ENCODE peak calls at places on chromosome 18, in eight cellular contexts. T is CD4-positive, alpha-beta memory T cell; G is suprapubic skin; E is pancreas; X is ovary; Q is CD8-positive, alpha-beta T cell; V is aorta; B is left lung. P is an unnamed sample.
A peak's percentile ranks its signal among the peaks of the same experiment; 100 is the strongest.

GRCh38 chr18:12031836-12032235 is 50.5 kb downstream of the IMPA2 start:
- DNase-seq in T (no peak), G (no peak), E (no peak), X (peak; percentile 80), Q (no peak), V (no peak), B (peak; percentile 58), P (no peak)

GRCh38 chr18:78192044-78192443 is 787.6 kb upstream of the SALL3 start:
- DNase-seq in T (no peak), G (no peak), E (peak; percentile 28), X (no peak), Q (no peak), V (no peak), B (peak; percentile 80), P (peak; percentile 87)

GRCh38 chr18:63152791-63153190 is 166.8 kb downstream of the BCL2 start:
- DNase-seq in T (no peak), G (no peak), E (no peak), X (no peak), Q (no peak), V (no peak), B (no peak), P (no peak)

GRCh38 chr18:1732143-1732542 is 827.5 kb downstream of the ADCYAP1 start:
- DNase-seq in T (no peak), G (no peak), E (no peak), X (no peak), Q (no peak), V (no peak), B (no peak), P (no peak)

GRCh38 chr18:7155092-7155491 is 37.5 kb upstream of the LAMA1 start:
- DNase-seq in T (no peak), G (no peak), E (no peak), X (no peak), Q (no peak), V (no peak), B (no peak), P (no peak)

GRCh38 chr18:34977787-34978532 is 63.3 kb upstream of the MAPRE2 start:
- DNase-seq in T (no peak), G (peak; percentile 84), E (peak; percentile 59), X (peak; percentile 29), Q (no peak), V (peak; percentile 72), B (peak; percentile 59), P (peak; percentile 82)

GRCh38 chr18:79411614-79412526 is 16.1 kb downstream of the NFATC1 start:
- DNase-seq in T (no peak), G (no peak), E (no peak), X (no peak), Q (no peak), V (peak; percentile 45), B (no peak), P (peak; percentile 55)

GRCh38 chr18:77897606-77898005 is 648.0 kb downstream of the GALR1 start:
- DNase-seq in T (no peak), G (no peak), E (no peak), X (no peak), Q (no peak), V (no peak), B (no peak), P (no peak)

GRCh38 chr18:40079786-40080185 is 1875.2 kb upstream of the PIK3C3 start:
- DNase-seq in T (no peak), G (no peak), E (no peak), X (no peak), Q (no peak), V (no peak), B (no peak), P (no peak)

GRCh38 chr18:10681581-10682367 is 155.9 kb downstream of the NAPG start:
- DNase-seq in T (no peak), G (no peak), E (no peak), X (no peak), Q (no peak), V (no peak), B (no peak), P (no peak)

GRCh38 chr18:62436636-62437519 is 85.9 kb upstream of the ZCCHC2 start:
- DNase-seq in T (no peak), G (peak; percentile 94), E (peak; percentile 57), X (peak; percentile 42), Q (no peak), V (peak; percentile 96), B (peak; percentile 87), P (peak; percentile 89)

GRCh38 chr18:31146809-31147208 is 15.8 kb downstream of the DSC1 start:
- DNase-seq in T (no peak), G (no peak), E (no peak), X (no peak), Q (no peak), V (no peak), B (no peak), P (no peak)

GRCh38 chr18:61334491-61334850 is 1.2 kb downstream of the CDH20 start:
- DNase-seq in T (no peak), G (no peak), E (no peak), X (no peak), Q (no peak), V (no peak), B (no peak), P (no peak)

GRCh38 chr18:14767474-14767873 is 19.5 kb downstream of the ANKRD30B start:
- DNase-seq in T (no peak), G (no peak), E (no peak), X (no peak), Q (no peak), V (no peak), B (no peak), P (no peak)

GRCh38 chr18:14976736-14977430 is 228.9 kb downstream of the ANKRD30B start:
- DNase-seq in T (no peak), G (no peak), E (no peak), X (no peak), Q (no peak), V (no peak), B (no peak), P (no peak)

GRCh38 chr18:38801640-38802039 is 1236.0 kb upstream of the CELF4 start:
- DNase-seq in T (no peak), G (no peak), E (no peak), X (no peak), Q (no peak), V (no peak), B (no peak), P (no peak)

GRCh38 chr18:33181016-33181415 is 259.5 kb downstream of the CCDC178 start:
- DNase-seq in T (no peak), G (no peak), E (no peak), X (no peak), Q (no peak), V (no peak), B (no peak), P (no peak)

GRCh38 chr18:63677490-63678225 is 16.0 kb upstream of the SERPINB3 start:
- DNase-seq in T (no peak), G (no peak), E (no peak), X (no peak), Q (no peak), V (no peak), B (no peak), P (no peak)

GRCh38 chr18:49597152-49597551 is 35.3 kb downstream of the LIPG start:
- DNase-seq in T (no peak), G (no peak), E (no peak), X (no peak), Q (no peak), V (no peak), B (no peak), P (no peak)

GRCh38 chr18:79488311-79489047 is 92.7 kb downstream of the NFATC1 start:
- DNase-seq in T (no peak), G (peak; percentile 62), E (peak; percentile 10), X (peak; percentile 15), Q (no peak), V (peak; percentile 32), B (peak; percentile 26), P (peak; percentile 57)

GRCh38 chr18:78984941-78985784 is 5.5 kb downstream of the SALL3 start:
- DNase-seq in T (no peak), G (no peak), E (no peak), X (no peak), Q (no peak), V (no peak), B (no peak), P (no peak)

GRCh38 chr18:76720683-76721082 is 101.7 kb upstream of the ZNF236 start:
- DNase-seq in T (no peak), G (no peak), E (no peak), X (no peak), Q (no peak), V (no peak), B (no peak), P (no peak)

GRCh38 chr18:7658701-7659100 is 91.6 kb downstream of the PTPRM start:
- DNase-seq in T (no peak), G (no peak), E (no peak), X (no peak), Q (no peak), V (no peak), B (no peak), P (no peak)

GRCh38 chr18:79733996-79734770 is 54.6 kb downstream of the CTDP1 start:
- DNase-seq in T (no peak), G (no peak), E (no peak), X (no peak), Q (no peak), V (peak; percentile 12), B (no peak), P (no peak)

GRCh38 chr18:68017385-68017784 is 500.9 kb upstream of the DSEL start:
- DNase-seq in T (no peak), G (no peak), E (no peak), X (no peak), Q (no peak), V (no peak), B (no peak), P (no peak)

GRCh38 chr18:55266981-55267380 is 307.7 kb upstream of the CCDC68 start:
- DNase-seq in T (no peak), G (no peak), E (no peak), X (no peak), Q (no peak), V (no peak), B (no peak), P (no peak)
- H3K4me1 ChIP-seq in T (no peaks in the 10 kb centered on the region), G (peaks cover 21% of the 10 kb centered on the region), E (peaks cover 7% of the 10 kb centered on the region), X (peaks cover 7% of the 10 kb centered on the region), Q (no peaks in the 10 kb centered on the region), V (no peaks in the 10 kb centered on the region), B (no peaks in the 10 kb centered on the region), P (peaks cover 13% of the 10 kb centered on the region)

GRCh38 chr18:36149514-36150289 is 20.0 kb downstream of the ELP2 start:
- DNase-seq in T (no peak), G (no peak), E (no peak), X (no peak), Q (no peak), V (no peak), B (no peak), P (no peak)
- H3K36me3 ChIP-seq in T (peaks cover 54% of the 10 kb centered on the region), G (peaks cover 99% of the 10 kb centered on the region), E (peaks cover 11% of the 10 kb centered on the region), X (no peaks in the 10 kb centered on the region), Q (peaks cover 37% of the 10 kb centered on the region), V (peaks cover 13% of the 10 kb centered on the region), B (no peaks in the 10 kb centered on the region), P (peaks cover 96% of the 10 kb centered on the region)

GRCh38 chr18:44759925-44760342 is 79.2 kb downstream of the SETBP1 start:
- DNase-seq in T (no peak), G (no peak), E (no peak), X (no peak), Q (no peak), V (no peak), B (no peak), P (no peak)
- H3K4me1 ChIP-seq in T (peaks cover 21% of the 10 kb centered on the region), G (peaks cover 18% of the 10 kb centered on the region), E (peaks cover 15% of the 10 kb centered on the region), X (peaks cover 3% of the 10 kb centered on the region), Q (peaks cover 12% of the 10 kb centered on the region), V (no peaks in the 10 kb centered on the region), B (no peaks in the 10 kb centered on the region), P (peaks cover 6% of the 10 kb centered on the region)

DNA sequence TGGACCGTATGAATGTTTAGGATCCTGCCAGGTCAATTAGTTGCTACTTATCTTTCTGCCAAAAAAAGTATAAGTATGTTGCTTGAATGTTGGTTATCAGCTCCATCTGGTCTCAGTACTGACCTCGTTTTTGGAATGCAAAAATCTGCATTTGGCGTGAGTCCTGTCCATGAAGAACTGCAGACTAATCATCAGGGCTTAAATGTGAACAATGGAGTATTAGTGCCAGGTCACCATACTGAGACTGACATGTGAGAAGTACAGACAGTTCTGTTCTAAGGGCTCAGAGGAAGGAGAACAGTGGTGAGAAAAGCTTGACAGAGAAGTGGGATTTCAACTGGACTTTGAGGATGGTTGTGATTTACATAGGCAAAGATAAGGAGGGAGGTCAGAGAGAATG is 393.1 kb upstream of the SLC14A2 start:
- DNase-seq in T (no peak), G (no peak), E (no peak), X (no peak), Q (no peak), V (no peak), B (no peak), P (no peak)
- H3K36me3 ChIP-seq in T (no peaks in the 10 kb centered on the region), G (no peaks in the 10 kb centered on the region), E (no peaks in the 10 kb centered on the region), X (no peaks in the 10 kb centered on the region), Q (no peaks in the 10 kb centered on the region), V (no peaks in the 10 kb centered on the region), B (no peaks in the 10 kb centered on the region), P (no peaks in the 10 kb centered on the region)